ENCODE peak calls at places on chromosomes 5 and 9, in eight cellular contexts. R, Z, A, L, K, M, O and D are unnamed samples.

GRCh38 chr9:135504262-135505229 is 4.1 kb downstream of the MRPS2 start:
- DNase-seq in M (peak; percentile 77), Z (peak; percentile 55), K (peak; percentile 39), L (peak; percentile 31), A (no peak), O (peak; percentile 72), R (peak; percentile 85), D (peak; percentile 73)

GRCh38 chr9:111034573-111035539 is 3.4 kb downstream of the LPAR1 start:
- DNase-seq in Z (no peak), M (no peak), A (no peak), K (no peak), L (no peak), O (no peak), R (no peak), D (peak; percentile 27)

GRCh38 chr5:112351225-112351624 is 67.9 kb downstream of the EPB41L4A start:
- DNase-seq in O (no peak), R (no peak), Z (no peak), A (no peak), M (no peak), K (peak; percentile 47), L (no peak), D (no peak)

GRCh38 chr5:9051779-9052178 is 494.1 kb downstream of the SEMA5A start:
- DNase-seq in R (no peak), K (no peak), A (no peak), L (no peak), O (no peak), Z (no peak), M (no peak), D (no peak)

GRCh38 chr9:124290053-124290581 is 32.4 kb downstream of the NEK6 start:
- DNase-seq in M (no peak), O (no peak), L (no peak), R (no peak), Z (no peak), K (no peak), A (no peak), D (peak; percentile 33)

GRCh38 chr5:124675921-124676846 is 70.3 kb downstream of the ZNF608 start:
- DNase-seq in Z (peak; percentile 32), A (no peak), L (no peak), R (no peak), O (no peak), K (no peak), M (no peak), D (no peak)

GRCh38 chr5:16580382-16580781 is 36.4 kb downstream of the RETREG1 start:
- DNase-seq in M (no peak), Z (no peak), A (no peak), O (no peak), R (no peak), L (no peak), K (no peak), D (no peak)

GRCh38 chr5:180139731-180140626 is 68.4 kb upstream of the RNF130 start:
- DNase-seq in M (no peak), K (no peak), O (peak; percentile 44), Z (no peak), L (no peak), R (no peak), A (no peak), D (no peak)

GRCh38 chr5:61290815-61291214 is 41.2 kb upstream of the ZSWIM6 start:
- DNase-seq in Z (peak; percentile 13), R (no peak), A (no peak), M (no peak), L (no peak), K (peak; percentile 83), O (no peak), D (no peak)

DNA sequence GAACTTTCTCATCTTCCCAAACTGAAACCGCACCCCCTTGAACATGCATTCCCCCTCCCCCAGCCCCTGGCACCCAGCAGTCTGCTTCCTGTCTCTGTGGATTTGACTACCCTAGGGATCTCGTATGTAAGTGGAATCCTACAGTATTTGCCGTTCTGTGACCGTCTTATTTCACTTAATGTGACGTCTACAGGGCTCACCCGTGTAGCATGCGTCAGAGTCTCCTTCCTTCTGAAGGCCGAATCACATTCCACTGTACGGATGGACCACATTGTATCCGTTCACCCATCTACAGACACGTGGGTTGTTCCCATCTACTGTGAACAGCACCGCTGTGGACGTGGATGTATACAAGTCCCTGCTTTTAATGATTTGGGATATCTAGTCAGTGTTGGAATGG is 4.5 kb downstream of the PRRX2 start:
- DNase-seq in M (no peak), O (no peak), L (no peak), K (no peak), R (no peak), A (no peak), Z (no peak), D (no peak)
- H3K4me3 ChIP-seq in M (no peak overlapping the region), O (no peak overlapping the region), L (no peak overlapping the region), K (no peak overlapping the region), R (no peak overlapping the region), A (no peak overlapping the region), Z (no peak overlapping the region), D (no peak overlapping the region)

DNA sequence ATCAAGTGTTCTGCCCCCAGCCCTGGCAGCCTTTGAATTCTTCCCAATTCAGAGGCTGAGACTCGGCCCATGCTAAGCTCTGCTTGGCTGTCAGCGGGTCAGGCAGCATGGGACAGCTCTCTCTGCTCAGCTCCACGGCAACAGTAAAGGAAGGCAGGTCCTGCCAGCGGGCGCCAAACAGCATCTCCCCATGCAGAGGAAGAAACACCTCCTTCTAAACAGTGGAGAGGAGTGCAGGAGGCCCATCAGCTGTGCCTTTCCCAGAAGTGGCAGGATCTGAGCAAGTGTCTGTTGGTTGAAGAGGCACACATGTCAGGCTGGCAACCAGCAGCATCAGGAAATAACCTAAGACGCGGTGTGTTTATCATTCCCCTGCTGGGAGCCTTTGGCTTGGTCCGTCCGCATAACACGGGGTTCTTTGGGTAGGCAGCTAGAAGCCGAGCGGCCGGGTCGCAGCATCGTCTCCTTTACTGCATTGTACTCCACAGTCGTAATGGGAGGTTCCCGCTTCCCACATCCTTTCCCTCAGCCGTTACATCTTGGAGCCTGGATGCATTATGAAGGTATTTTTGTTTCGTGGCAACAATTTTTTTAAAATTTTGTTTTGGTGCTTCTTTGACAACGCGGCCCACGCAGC is 42.7 kb upstream of the NCS1 start:
- DNase-seq in M (no peak), L (no peak), K (no peak), R (no peak), O (no peak), Z (no peak), A (no peak), D (no peak)
- TF ChIP-seq MAX in M (no peak), L (no peak), K (no peak), R (no peak), O (no peak), Z (no peak), A (no peak), D (no peak)

GRCh38 chr9:33452828-33453271 is 5.5 kb upstream of the AQP3 start:
- DNase-seq in A (no peak), M (peak; percentile 82), R (peak; percentile 88), O (peak; percentile 88), L (peak; percentile 63), Z (peak; percentile 73), K (peak; percentile 81), D (peak; percentile 95)
- TF ChIP-seq POLR2A in A (no peak), M (no peak), R (no peak), O (no peak), L (no peak), Z (no peak), K (no peak), D (no peak)

DNA sequence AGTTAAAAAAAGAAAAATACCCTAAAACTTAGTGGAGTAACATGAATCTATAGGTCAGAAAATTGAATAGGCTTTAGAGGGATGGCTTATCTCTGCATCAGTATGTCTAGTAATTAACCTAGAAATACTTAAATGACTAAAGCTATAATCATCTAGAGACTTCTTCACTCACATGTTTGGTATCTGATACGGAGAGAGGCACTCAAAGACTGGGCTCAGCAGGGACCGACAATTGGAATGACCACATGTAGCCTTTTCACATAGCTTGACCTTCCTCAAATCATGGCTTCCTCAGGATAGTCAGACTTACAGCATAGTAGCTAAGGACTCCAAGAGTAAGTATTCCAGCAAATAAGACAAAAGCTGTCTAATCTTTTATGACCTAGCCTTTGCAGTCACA is 105.3 kb upstream of the RORB start:
- DNase-seq in R (no peak), O (no peak), M (no peak), K (no peak), Z (no peak), L (no peak), A (no peak), D (no peak)
- H3K4me3 ChIP-seq in R (no peak overlapping the region), O (no peak overlapping the region), M (no peak overlapping the region), K (no peak overlapping the region), Z (no peak overlapping the region), L (no peak overlapping the region), A (no peak overlapping the region), D (no peak overlapping the region)